ENCODE peak calls at places on chromosomes 4 and X, in four cellular contexts. O is colonic mucosa, S is GM23248, D is HCT116. M is an unnamed sample.

GRCh38 chrX:71117358-71117757 is 1.0 kb upstream of the MED12 start:
- DNase-seq in O (no peak), D (no peak), S (no peak), M (no peak)

GRCh38 chr4:38105475-38105874 is 145.3 kb downstream of the PTTG2 start:
- DNase-seq in D (no peak), O (no peak), S (no peak), M (no peak)

GRCh38 chr4:184955636-184956035 is 62.7 kb upstream of the HELT start:
- DNase-seq in S (no peak), O (peak), D (no peak), M (no peak)

GRCh38 chr4:10085386-10085785 is 31.2 kb downstream of the WDR1 start:
- DNase-seq in S (no peak), O (no peak), D (no peak), M (no peak)

GRCh38 chrX:104459796-104460195 is 106.2 kb upstream of the IL1RAPL2 start:
- DNase-seq in D (no peak), O (no peak), S (no peak), M (no peak)

GRCh38 chr4:57148831-57149230 is 38.6 kb upstream of the IGFBP7 start:
- DNase-seq in D (no peak), S (peak), O (no peak), M (no peak)

GRCh38 chrX:136954930-136955329 is 74.4 kb upstream of the RBMX start:
- DNase-seq in S (peak), D (peak), O (no peak), M (no peak)

GRCh38 chr4:5980436-5981155 is 37.6 kb downstream of the C4orf50 start:
- DNase-seq in S (no peak), O (no peak), D (peak), M (no peak)

GRCh38 chrX:26373829-26374228 is 157.9 kb downstream of the MAGEB5 start:
- DNase-seq in D (no peak), S (no peak), O (no peak), M (no peak)

GRCh38 chr4:15778742-15779231 is 659 bp downstream of the CD38 start:
- DNase-seq in O (peak), S (peak), D (no peak), M (peak)

GRCh38 chr4:22969314-22969896 is 276.7 kb downstream of the GBA3 start:
- DNase-seq in S (peak), D (no peak), O (peak), M (no peak)

GRCh38 chr4:101833455-101833854 is 42.9 kb downstream of the BANK1 start:
- DNase-seq in D (no peak), S (no peak), O (no peak), M (no peak)

GRCh38 chr4:153488006-153488718 is 22.0 kb downstream of the TMEM131L start:
- DNase-seq in D (no peak), S (no peak), O (no peak), M (peak)

GRCh38 chrX:56726609-56727008 is 2.4 kb upstream of the NBDY start:
- DNase-seq in O (no peak), S (peak), D (no peak), M (peak)

GRCh38 chrX:13473666-13474516 is 95.5 kb upstream of the EGFL6 start:
- DNase-seq in D (no peak), O (no peak), S (peak), M (no peak)

DNA sequence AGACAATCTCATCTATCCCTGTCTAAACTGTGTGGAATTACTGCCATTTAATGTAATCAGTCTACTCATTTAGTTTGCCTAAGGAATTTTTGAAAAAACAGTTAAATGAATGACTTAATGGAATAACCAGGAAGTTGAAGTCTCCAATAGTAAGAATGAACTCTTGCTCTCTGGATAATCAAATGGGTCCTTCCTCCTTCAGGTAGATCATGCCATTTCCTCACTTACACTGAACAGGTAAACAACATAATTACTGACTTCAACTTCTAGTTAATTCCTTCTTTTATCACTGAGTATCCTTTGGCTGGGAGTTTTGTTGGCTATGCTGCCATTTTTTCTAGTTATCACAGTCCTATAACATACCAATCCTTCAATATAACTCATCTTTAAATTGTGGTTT is 56.0 kb downstream of the ELOVL6 start:
- DNase-seq in D (no peak), O (no peak), S (no peak), M (no peak)
- H3K27ac ChIP-seq in D (no peak), O (peak), S (no peak), M (no peak)

GRCh38 chr4:87105101-87105852 is 115.1 kb downstream of the KLHL8 start:
- DNase-seq in D (no peak), S (no peak), O (no peak), M (no peak)
- H3K9ac ChIP-seq in D (no peak), S (no peak), O (peak), M (no peak)

GRCh38 chr4:145732895-145733880 is 53.2 kb downstream of the C4orf51 start:
- DNase-seq in D (peak), S (peak), O (peak), M (peak)
- H3K4me3 ChIP-seq in D (peak), S (peak), O (peak), M (peak)

GRCh38 chr4:77079281-77079680 is 3.5 kb upstream of the CCNI start:
- DNase-seq in S (no peak), D (no peak), O (no peak), M (no peak)

GRCh38 chr4:77075869-77076801 is at the start of gene CCNI:
- DNase-seq in D (peak), O (peak), S (peak), M (peak)

GRCh38 chr4:77074961-77075855 is 581 bp downstream of the CCNI start:
- DNase-seq in S (peak), O (peak), D (no peak), M (peak)

GRCh38 chr4:77078401-77078800 is 2.6 kb upstream of the CCNI start:
- DNase-seq in S (no peak), D (no peak), O (no peak), M (no peak)

DNA sequence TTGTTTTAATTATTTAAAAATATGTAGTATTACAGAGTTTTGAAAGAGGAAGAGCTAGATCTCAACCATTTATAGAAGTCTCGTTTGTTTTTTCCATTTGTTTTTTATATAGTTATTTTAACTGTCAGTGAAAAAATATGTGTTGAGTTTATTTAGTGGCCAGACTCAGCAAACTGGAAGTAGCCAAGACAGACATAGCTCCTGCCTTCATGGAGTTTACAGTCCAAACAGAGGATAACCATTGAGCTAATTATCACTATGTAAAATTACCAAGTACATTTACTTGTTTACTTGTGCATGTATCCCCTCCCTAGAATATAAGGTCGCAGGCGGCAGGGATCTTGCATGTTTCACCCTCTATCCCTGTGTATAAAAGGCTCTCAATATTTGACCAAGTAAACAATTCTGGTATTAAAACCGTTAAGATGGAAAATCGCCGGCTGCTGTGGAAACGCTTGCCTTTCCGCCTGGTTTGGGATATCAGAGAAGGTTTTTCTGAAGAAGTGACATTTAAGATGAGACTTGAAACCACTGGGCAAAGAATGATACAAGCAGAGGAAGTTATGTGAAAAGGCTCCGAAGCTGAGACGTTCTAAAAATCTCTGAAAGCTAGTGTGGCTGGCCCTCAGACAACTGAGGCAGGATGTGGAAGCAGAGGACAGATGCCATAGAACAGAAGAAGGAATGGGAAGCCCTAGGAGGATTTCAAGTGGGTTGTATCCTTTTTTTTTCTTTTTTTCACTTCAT is 1.3 kb upstream of the CCNI start:
- DNase-seq in S (no peak), D (no peak), O (no peak), M (no peak)
- H3K27ac ChIP-seq in S (peak), D (peak), O (peak), M (peak)

GRCh38 chr4:92303621-92304027 is at the start of gene GRID2:
- DNase-seq in O (no peak), S (peak), D (peak), M (no peak)

GRCh38 chr4:92304636-92305035 is 870 bp downstream of the GRID2 start:
- DNase-seq in D (no peak), S (no peak), O (no peak), M (no peak)

GRCh38 chr4:92305878-92306520 is 2.2 kb downstream of the GRID2 start:
- DNase-seq in O (no peak), D (no peak), S (no peak), M (no peak)

GRCh38 chr4:92304073-92304472 is 307 bp downstream of the GRID2 start:
- DNase-seq in D (no peak), S (no peak), O (no peak), M (no peak)

GRCh38 chr4:92305148-92305877 is 1.5 kb downstream of the GRID2 start:
- DNase-seq in D (peak), S (peak), O (no peak), M (no peak)
- H3K9ac ChIP-seq in D (no peak), S (no peak), O (no peak), M (no peak)

DNA sequence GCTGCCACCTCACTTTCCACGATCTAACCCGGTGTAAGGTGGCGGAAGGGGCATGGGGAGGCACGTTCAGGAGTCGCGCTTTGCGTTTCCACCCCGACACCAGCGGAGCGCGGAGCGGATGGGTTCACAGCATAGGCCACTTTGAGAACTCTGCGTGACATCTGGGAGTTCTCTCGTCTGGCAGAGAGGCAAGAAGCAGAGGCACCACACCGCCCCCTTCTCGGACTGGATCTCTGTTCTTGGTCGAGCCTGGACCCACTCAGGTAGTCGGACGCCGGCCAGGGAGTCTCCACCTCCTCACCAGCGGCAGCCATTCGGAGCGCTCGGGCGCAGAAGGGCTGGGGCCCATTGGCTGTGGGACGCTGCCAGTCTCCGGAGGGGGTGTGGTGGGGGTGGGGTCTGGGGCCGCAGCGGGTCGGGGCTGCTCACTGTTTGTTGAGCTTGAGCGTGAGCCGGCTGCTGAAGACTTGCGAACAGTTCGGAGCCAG is at the start of gene DACH2:
- DNase-seq in S (peak), O (peak), D (no peak), M (no peak)
- H3K4me3 ChIP-seq in S (peak), O (peak), D (no peak), M (no peak)

GRCh38 chr4:41217020-41217333 is 2.6 kb upstream of the APBB2 start:
- DNase-seq in D (no peak), S (no peak), O (no peak), M (no peak)
- H3K27ac ChIP-seq in D (peak), S (peak), O (peak), M (no peak)

GRCh38 chr4:78588894-78589545 is 37.5 kb downstream of the ANXA3 start:
- DNase-seq in D (no peak), S (no peak), O (no peak), M (no peak)
- H3K9ac ChIP-seq in D (no peak), S (no peak), O (no peak), M (no peak)

M was measured in DND-41.